ENCODE peak calls at places on chromosome 3, in eight cellular contexts. D is COR-L47; Y is cardiac septum; Q is activated naive CD8-positive, alpha-beta T cell treated with anti-CD3 and anti-CD28 coated beads for 36 hours; A is spleen; P is bronchial epithelial cell; F is HFFc6; B is OCI-LY7. I is an unnamed sample.

GRCh38 chr3:113117511-113118302 is 93.7 kb upstream of the BOC start:
- DNase-seq in D (no peak), Y (no peak), Q (no peak), A (no peak), P (peak; percentile 47), F (peak; percentile 56), B (no peak), I (no peak)

GRCh38 chr3:194632983-194633348 is 253 bp downstream of the TMEM44 start:
- DNase-seq in D (no peak), Y (peak; percentile 74), Q (no peak), A (no peak), P (no peak), F (no peak), B (no peak), I (no peak)

GRCh38 chr3:47250309-47251060 is 32.1 kb downstream of the KIF9 start:
- DNase-seq in D (peak; percentile 11), Y (no peak), Q (no peak), A (peak; percentile 47), P (peak; percentile 14), F (peak; percentile 31), B (peak; percentile 54), I (peak; percentile 54)

GRCh38 chr3:100702082-100703014 is 6.9 kb upstream of the TFG start:
- DNase-seq in D (no peak), Y (no peak), Q (no peak), A (no peak), P (peak; percentile 87), F (no peak), B (no peak), I (no peak)

GRCh38 chr3:149965278-149965677 is 5.4 kb downstream of the PFN2 start:
- DNase-seq in D (no peak), Y (no peak), Q (no peak), A (no peak), P (no peak), F (no peak), B (peak; percentile 30), I (no peak)

GRCh38 chr3:149638401-149639092 is 19.3 kb downstream of the WWTR1 start:
- DNase-seq in D (no peak), Y (no peak), Q (no peak), A (no peak), P (no peak), F (peak; percentile 65), B (no peak), I (no peak)

GRCh38 chr3:158573714-158574113 is 2.7 kb downstream of the MLF1 start:
- DNase-seq in D (no peak), Y (no peak), Q (no peak), A (no peak), P (no peak), F (no peak), B (no peak), I (no peak)

GRCh38 chr3:64289622-64290021 is 64.4 kb upstream of the PRICKLE2 start:
- DNase-seq in D (no peak), Y (no peak), Q (no peak), A (no peak), P (no peak), F (no peak), B (no peak), I (no peak)

GRCh38 chr3:101865751-101866509 is 16.6 kb downstream of the NFKBIZ start:
- DNase-seq in D (no peak), Y (no peak), Q (no peak), A (no peak), P (peak; percentile 48), F (no peak), B (peak; percentile 45), I (no peak)

GRCh38 chr3:13451301-13451673 is 28.8 kb upstream of the HDAC11 start:
- DNase-seq in D (no peak), Y (no peak), Q (peak; percentile 41), A (no peak), P (peak; percentile 77), F (peak; percentile 35), B (no peak), I (no peak)

GRCh38 chr3:148079370-148079769 is 618.3 kb upstream of the AGTR1 start:
- DNase-seq in D (no peak), Y (no peak), Q (no peak), A (no peak), P (no peak), F (no peak), B (no peak), I (no peak)

GRCh38 chr3:45332493-45332892 is 55.9 kb upstream of the LARS2 start:
- DNase-seq in D (no peak), Y (no peak), Q (no peak), A (no peak), P (no peak), F (no peak), B (no peak), I (no peak)

GRCh38 chr3:157572559-157573270 is 69.5 kb upstream of the VEPH1 start:
- DNase-seq in D (peak; percentile 82), Y (no peak), Q (peak; percentile 13), A (no peak), P (peak; percentile 53), F (peak; percentile 61), B (peak; percentile 51), I (peak; percentile 18)

GRCh38 chr3:127629462-127630403 is 748 bp downstream of the PODXL2 start:
- DNase-seq in D (peak; percentile 52), Y (peak; percentile 73), Q (peak; percentile 39), A (no peak), P (no peak), F (no peak), B (peak; percentile 80), I (peak; percentile 23)

GRCh38 chr3:184050217-184050847 is 2.5 kb upstream of the HTR3C start:
- DNase-seq in D (peak; percentile 63), Y (no peak), Q (no peak), A (no peak), P (peak; percentile 8), F (no peak), B (peak; percentile 27), I (peak; percentile 7)

GRCh38 chr3:177378168-177378567 is 180.9 kb upstream of the TBL1XR1 start:
- DNase-seq in D (no peak), Y (no peak), Q (no peak), A (no peak), P (no peak), F (no peak), B (no peak), I (no peak)

GRCh38 chr3:4793311-4793710 is 185.9 kb upstream of the BHLHE40 start:
- DNase-seq in D (no peak), Y (no peak), Q (no peak), A (no peak), P (no peak), F (no peak), B (no peak), I (no peak)

GRCh38 chr3:134299888-134300206 is 49.2 kb upstream of the RYK start:
- DNase-seq in D (no peak), Y (no peak), Q (no peak), A (no peak), P (no peak), F (no peak), B (no peak), I (no peak)

I was measured in MV-4-11.